ENCODE peak calls at places on chromosomes 16 and 17, in five cellular contexts. One of them, this sample, is unnamed.

GRCh38 chr17:80455328-80455710 is 21.1 kb downstream of the NPTX1 start:
- DNase-seq in A549: peak
- DNase-seq in body of pancreas: no peak
- DNase-seq in neural crest cell: peak
- DNase-seq in stimulated activated naive CD8-positive, alpha-beta T cell treated with anti-CD3 and anti-CD28 coated beads, Interleukin-15, Interleukin-2, amounts not matched to agents 100 U/mL and 50 U/mL, for 24 hours: peak
- DNase-seq in this sample: no peak

GRCh38 chr17:78174332-78174869 is 6.0 kb downstream of the SYNGR2 start:
- DNase-seq in A549: no peak
- DNase-seq in body of pancreas: peak
- DNase-seq in neural crest cell: no peak
- DNase-seq in stimulated activated naive CD8-positive, alpha-beta T cell treated with anti-CD3 and anti-CD28 coated beads, Interleukin-15, Interleukin-2, amounts not matched to agents 100 U/mL and 50 U/mL, for 24 hours: no peak
- DNase-seq in this sample: no peak

GRCh38 chr17:4560837-4561241 is 462 bp upstream of the GGT6 start:
- DNase-seq in A549: no peak
- DNase-seq in body of pancreas: no peak
- DNase-seq in neural crest cell: no peak
- DNase-seq in stimulated activated naive CD8-positive, alpha-beta T cell treated with anti-CD3 and anti-CD28 coated beads, Interleukin-15, Interleukin-2, amounts not matched to agents 100 U/mL and 50 U/mL, for 24 hours: no peak
- DNase-seq in this sample: peak

GRCh38 chr17:77206557-77206956 is 65.8 kb downstream of the SEC14L1 start:
- DNase-seq in A549: no peak
- DNase-seq in body of pancreas: no peak
- DNase-seq in neural crest cell: no peak
- DNase-seq in stimulated activated naive CD8-positive, alpha-beta T cell treated with anti-CD3 and anti-CD28 coated beads, Interleukin-15, Interleukin-2, amounts not matched to agents 100 U/mL and 50 U/mL, for 24 hours: no peak
- DNase-seq in this sample: peak

GRCh38 chr17:9299695-9300094 is 275.9 kb downstream of the STX8 start:
- DNase-seq in A549: no peak
- DNase-seq in body of pancreas: no peak
- DNase-seq in neural crest cell: no peak
- DNase-seq in stimulated activated naive CD8-positive, alpha-beta T cell treated with anti-CD3 and anti-CD28 coated beads, Interleukin-15, Interleukin-2, amounts not matched to agents 100 U/mL and 50 U/mL, for 24 hours: no peak
- DNase-seq in this sample: no peak

GRCh38 chr16:29849505-29849904 is 13.5 kb downstream of the CDIPT start:
- DNase-seq in A549: no peak
- DNase-seq in body of pancreas: no peak
- DNase-seq in neural crest cell: no peak
- DNase-seq in stimulated activated naive CD8-positive, alpha-beta T cell treated with anti-CD3 and anti-CD28 coated beads, Interleukin-15, Interleukin-2, amounts not matched to agents 100 U/mL and 50 U/mL, for 24 hours: no peak
- DNase-seq in this sample: peak

GRCh38 chr16:1245452-1246005 is 5.0 kb downstream of the TPSAB1 start:
- DNase-seq in A549: no peak
- DNase-seq in body of pancreas: no peak
- DNase-seq in neural crest cell: no peak
- DNase-seq in stimulated activated naive CD8-positive, alpha-beta T cell treated with anti-CD3 and anti-CD28 coated beads, Interleukin-15, Interleukin-2, amounts not matched to agents 100 U/mL and 50 U/mL, for 24 hours: no peak
- DNase-seq in this sample: no peak

GRCh38 chr17:6070280-6070894 is at the start of gene WSCD1:
- DNase-seq in A549: peak
- DNase-seq in body of pancreas: peak
- DNase-seq in neural crest cell: peak
- DNase-seq in stimulated activated naive CD8-positive, alpha-beta T cell treated with anti-CD3 and anti-CD28 coated beads, Interleukin-15, Interleukin-2, amounts not matched to agents 100 U/mL and 50 U/mL, for 24 hours: peak
- DNase-seq in this sample: peak

GRCh38 chr16:64094992-64095579 is 1026.8 kb downstream of the CDH11 start:
- DNase-seq in A549: no peak
- DNase-seq in body of pancreas: no peak
- DNase-seq in neural crest cell: no peak
- DNase-seq in stimulated activated naive CD8-positive, alpha-beta T cell treated with anti-CD3 and anti-CD28 coated beads, Interleukin-15, Interleukin-2, amounts not matched to agents 100 U/mL and 50 U/mL, for 24 hours: no peak
- DNase-seq in this sample: no peak

GRCh38 chr16:990516-991291 is 9.1 kb downstream of the SOX8 start:
- DNase-seq in A549: no peak
- DNase-seq in body of pancreas: no peak
- DNase-seq in neural crest cell: no peak
- DNase-seq in stimulated activated naive CD8-positive, alpha-beta T cell treated with anti-CD3 and anti-CD28 coated beads, Interleukin-15, Interleukin-2, amounts not matched to agents 100 U/mL and 50 U/mL, for 24 hours: no peak
- DNase-seq in this sample: no peak

GRCh38 chr16:66843191-66843590 is 1.0 kb upstream of the CA7 start:
- DNase-seq in A549: no peak
- DNase-seq in body of pancreas: no peak
- DNase-seq in neural crest cell: no peak
- DNase-seq in stimulated activated naive CD8-positive, alpha-beta T cell treated with anti-CD3 and anti-CD28 coated beads, Interleukin-15, Interleukin-2, amounts not matched to agents 100 U/mL and 50 U/mL, for 24 hours: no peak
- DNase-seq in this sample: no peak